ENCODE peak calls at places on chromosomes 1 and 21, in six cellular contexts. G is CD4-positive, alpha-beta memory T cell; Z is A172; O is HL-60; V is GM04504; E is GM19239. L is an unnamed sample.
A peak's percentile ranks its signal among the peaks of the same experiment; 100 is the strongest.

GRCh38 chr21:21463456-21463855 is 465.2 kb downstream of the NCAM2 start:
- DNase-seq in E (no peak), V (no peak), Z (no peak), O (no peak), G (no peak), L (no peak)

GRCh38 chr1:183609313-183609712 is 19.1 kb upstream of the NCF2 start:
- DNase-seq in Z (peak; percentile 78), G (no peak), O (peak; percentile 89), V (peak; percentile 77), E (no peak), L (peak; percentile 34)

GRCh38 chr1:43205671-43206070 is 33.5 kb downstream of the CFAP57 start:
- DNase-seq in V (no peak), Z (peak; percentile 46), E (no peak), G (no peak), O (no peak), L (peak; percentile 14)

GRCh38 chr21:36696640-36697472 is 2.1 kb upstream of the SIM2 start:
- DNase-seq in G (no peak), E (no peak), V (no peak), O (no peak), Z (no peak), L (no peak)

GRCh38 chr1:59223943-59224639 is 72.8 kb upstream of the FGGY start:
- DNase-seq in E (no peak), O (peak; percentile 23), Z (no peak), V (no peak), G (no peak), L (no peak)

GRCh38 chr21:31503939-31504338 is 155.6 kb upstream of the SOD1 start:
- DNase-seq in O (no peak), Z (no peak), V (no peak), E (no peak), G (no peak), L (no peak)

GRCh38 chr1:112522621-112523020 is 13.9 kb downstream of the WNT2B start:
- DNase-seq in E (no peak), O (no peak), V (peak; percentile 77), Z (peak; percentile 92), G (no peak), L (peak; percentile 90)

GRCh38 chr1:160007577-160008200 is 24.1 kb downstream of the PIGM start:
- DNase-seq in V (no peak), G (peak; percentile 34), O (no peak), E (no peak), Z (peak; percentile 56), L (no peak)

GRCh38 chr1:36108314-36108713 is 16.7 kb downstream of the COL8A2 start:
- DNase-seq in O (no peak), Z (peak; percentile 66), E (no peak), V (peak; percentile 76), G (no peak), L (no peak)

GRCh38 chr1:76070538-76070937 is 4.0 kb upstream of the ST6GALNAC3 start:
- DNase-seq in G (no peak), V (no peak), Z (no peak), O (no peak), E (no peak), L (no peak)

GRCh38 chr1:228393268-228393699 is 13.4 kb downstream of the TRIM11 start:
- DNase-seq in V (no peak), E (no peak), G (no peak), Z (peak; percentile 84), O (peak; percentile 21), L (no peak)

GRCh38 chr1:171292799-171293198 is 21.2 kb upstream of the FMO4 start:
- DNase-seq in E (no peak), O (no peak), G (no peak), Z (no peak), V (peak; percentile 89), L (no peak)

GRCh38 chr1:203424861-203425667 is 50.5 kb upstream of the PRELP start:
- DNase-seq in V (no peak), O (no peak), G (no peak), E (no peak), Z (no peak), L (no peak)